ENCODE peak calls at places on chromosomes 5 and 9, in five cellular contexts. One of them, this sample, is unnamed.
A peak's percentile ranks its signal among the peaks of the same experiment; 100 is the strongest.

GRCh38 chr9:5510360-5510931 is at the start of gene PDCD1LG2:
- DNase-seq in psoas muscle: no peak
- DNase-seq in PC-9: no peak
- DNase-seq in neural progenitor cell: no peak
- DNase-seq in CD8-positive, alpha-beta T cell: no peak
- DNase-seq in this sample: no peak

GRCh38 chr5:129904102-129904666 is at the start of gene CHSY3:
- DNase-seq in neural progenitor cell: peak; percentile 91
- DNase-seq in CD8-positive, alpha-beta T cell: no peak
- DNase-seq in PC-9: peak; percentile 82
- DNase-seq in psoas muscle: peak; percentile 92
- DNase-seq in this sample: peak; percentile 80

GRCh38 chr5:122498163-122498562 is 186.1 kb downstream of the SNCAIP start:
- DNase-seq in PC-9: no peak
- DNase-seq in neural progenitor cell: peak; percentile 63
- DNase-seq in CD8-positive, alpha-beta T cell: no peak
- DNase-seq in psoas muscle: no peak
- DNase-seq in this sample: no peak

GRCh38 chr9:136943291-136944093 is 1.0 kb downstream of the FBXW5 start:
- DNase-seq in psoas muscle: peak; percentile 74
- DNase-seq in PC-9: peak; percentile 51
- DNase-seq in neural progenitor cell: peak; percentile 67
- DNase-seq in CD8-positive, alpha-beta T cell: no peak
- DNase-seq in this sample: peak; percentile 55

GRCh38 chr5:65327582-65327981 is 154.1 kb downstream of the ADAMTS6 start:
- DNase-seq in PC-9: no peak
- DNase-seq in neural progenitor cell: no peak
- DNase-seq in CD8-positive, alpha-beta T cell: no peak
- DNase-seq in psoas muscle: no peak
- DNase-seq in this sample: no peak

GRCh38 chr9:83299556-83299955 is 236.6 kb upstream of the RASEF start:
- DNase-seq in psoas muscle: no peak
- DNase-seq in CD8-positive, alpha-beta T cell: no peak
- DNase-seq in neural progenitor cell: peak; percentile 4
- DNase-seq in PC-9: peak; percentile 51
- DNase-seq in this sample: no peak

GRCh38 chr9:91555132-91555531 is 131.5 kb upstream of the NFIL3 start:
- DNase-seq in neural progenitor cell: no peak
- DNase-seq in CD8-positive, alpha-beta T cell: no peak
- DNase-seq in psoas muscle: no peak
- DNase-seq in PC-9: no peak
- DNase-seq in this sample: no peak

GRCh38 chr5:65121880-65122436 is 353.2 kb downstream of the CWC27 start:
- DNase-seq in neural progenitor cell: no peak
- DNase-seq in psoas muscle: no peak
- DNase-seq in PC-9: no peak
- DNase-seq in CD8-positive, alpha-beta T cell: no peak
- DNase-seq in this sample: no peak

GRCh38 chr5:128470663-128471062 is 67.4 kb downstream of the FBN2 start:
- DNase-seq in CD8-positive, alpha-beta T cell: no peak
- DNase-seq in PC-9: no peak
- DNase-seq in psoas muscle: no peak
- DNase-seq in neural progenitor cell: no peak
- DNase-seq in this sample: no peak

GRCh38 chr5:180332051-180332517 is 21.1 kb downstream of the GFPT2 start:
- DNase-seq in psoas muscle: no peak
- DNase-seq in CD8-positive, alpha-beta T cell: no peak
- DNase-seq in neural progenitor cell: peak; percentile 80
- DNase-seq in PC-9: peak; percentile 60
- DNase-seq in this sample: no peak

GRCh38 chr5:137752873-137753226 is 1.3 kb downstream of the HNRNPA0 start:
- DNase-seq in neural progenitor cell: no peak
- DNase-seq in psoas muscle: no peak
- DNase-seq in CD8-positive, alpha-beta T cell: peak; percentile 24
- DNase-seq in PC-9: peak; percentile 21
- DNase-seq in this sample: no peak

GRCh38 chr5:158020555-158021418 is 161.8 kb upstream of the CLINT1 start:
- DNase-seq in CD8-positive, alpha-beta T cell: no peak
- DNase-seq in PC-9: no peak
- DNase-seq in psoas muscle: no peak
- DNase-seq in neural progenitor cell: peak; percentile 7
- DNase-seq in this sample: no peak

GRCh38 chr9:2876320-2876719 is 32.4 kb upstream of the PUM3 start:
- DNase-seq in CD8-positive, alpha-beta T cell: no peak
- DNase-seq in neural progenitor cell: no peak
- DNase-seq in PC-9: no peak
- DNase-seq in psoas muscle: no peak
- DNase-seq in this sample: no peak

GRCh38 chr9:129834489-129835127 is 467 bp downstream of the C9orf78 start:
- DNase-seq in neural progenitor cell: peak; percentile 15
- DNase-seq in PC-9: peak; percentile 7
- DNase-seq in psoas muscle: no peak
- DNase-seq in CD8-positive, alpha-beta T cell: peak; percentile 55
- DNase-seq in this sample: peak; percentile 37

GRCh38 chr5:15326932-15327331 is 173.0 kb upstream of the FBXL7 start:
- DNase-seq in PC-9: no peak
- DNase-seq in psoas muscle: no peak
- DNase-seq in neural progenitor cell: no peak
- DNase-seq in CD8-positive, alpha-beta T cell: no peak
- DNase-seq in this sample: no peak

GRCh38 chr5:96968614-96969013 is 32.7 kb downstream of the LNPEP start:
- DNase-seq in CD8-positive, alpha-beta T cell: no peak
- DNase-seq in neural progenitor cell: no peak
- DNase-seq in psoas muscle: no peak
- DNase-seq in PC-9: no peak
- DNase-seq in this sample: no peak

GRCh38 chr9:88197016-88197415 is 58.7 kb upstream of the SPATA31C2 start:
- DNase-seq in PC-9: peak; percentile 37
- DNase-seq in psoas muscle: no peak
- DNase-seq in neural progenitor cell: no peak
- DNase-seq in CD8-positive, alpha-beta T cell: no peak
- DNase-seq in this sample: peak; percentile 26

GRCh38 chr9:95570150-95570549 is 53.4 kb upstream of the PTCH1 start:
- DNase-seq in neural progenitor cell: no peak
- DNase-seq in psoas muscle: no peak
- DNase-seq in CD8-positive, alpha-beta T cell: no peak
- DNase-seq in PC-9: no peak
- DNase-seq in this sample: no peak

GRCh38 chr5:151174612-151175101 is 17.1 kb upstream of the ANXA6 start:
- DNase-seq in CD8-positive, alpha-beta T cell: no peak
- DNase-seq in neural progenitor cell: no peak
- DNase-seq in PC-9: no peak
- DNase-seq in psoas muscle: peak; percentile 75
- DNase-seq in this sample: no peak

GRCh38 chr5:155148694-155149093 is 135.1 kb downstream of the KIF4B start:
- DNase-seq in CD8-positive, alpha-beta T cell: no peak
- DNase-seq in psoas muscle: no peak
- DNase-seq in neural progenitor cell: no peak
- DNase-seq in PC-9: no peak
- DNase-seq in this sample: no peak

GRCh38 chr9:70987986-70988385 is 133.4 kb downstream of the TRPM3 start:
- DNase-seq in psoas muscle: no peak
- DNase-seq in PC-9: no peak
- DNase-seq in CD8-positive, alpha-beta T cell: no peak
- DNase-seq in neural progenitor cell: no peak
- DNase-seq in this sample: no peak

GRCh38 chr9:131024978-131025868 is 16.2 kb downstream of the LAMC3 start:
- DNase-seq in PC-9: peak; percentile 21
- DNase-seq in psoas muscle: peak; percentile 11
- DNase-seq in neural progenitor cell: no peak
- DNase-seq in CD8-positive, alpha-beta T cell: no peak
- DNase-seq in this sample: no peak

GRCh38 chr5:144864113-144864512 is 693.4 kb downstream of the KCTD16 start:
- DNase-seq in CD8-positive, alpha-beta T cell: no peak
- DNase-seq in neural progenitor cell: no peak
- DNase-seq in psoas muscle: no peak
- DNase-seq in PC-9: no peak
- DNase-seq in this sample: peak; percentile 32

GRCh38 chr5:143934821-143935220 is 122.9 kb downstream of the HMHB1 start:
- DNase-seq in CD8-positive, alpha-beta T cell: no peak
- DNase-seq in neural progenitor cell: no peak
- DNase-seq in psoas muscle: no peak
- DNase-seq in PC-9: no peak
- DNase-seq in this sample: no peak

GRCh38 chr5:87188411-87188810 is 79.3 kb upstream of the RASA1 start:
- DNase-seq in psoas muscle: no peak
- DNase-seq in PC-9: no peak
- DNase-seq in CD8-positive, alpha-beta T cell: no peak
- DNase-seq in neural progenitor cell: no peak
- DNase-seq in this sample: no peak

GRCh38 chr5:87182622-87183021 is 85.1 kb upstream of the RASA1 start:
- DNase-seq in PC-9: no peak
- DNase-seq in psoas muscle: no peak
- DNase-seq in CD8-positive, alpha-beta T cell: no peak
- DNase-seq in neural progenitor cell: no peak
- DNase-seq in this sample: no peak

GRCh38 chr5:87184544-87184943 is 83.1 kb upstream of the RASA1 start:
- DNase-seq in CD8-positive, alpha-beta T cell: no peak
- DNase-seq in neural progenitor cell: no peak
- DNase-seq in psoas muscle: no peak
- DNase-seq in PC-9: no peak
- DNase-seq in this sample: no peak

GRCh38 chr5:87190041-87190440 is 77.6 kb upstream of the RASA1 start:
- DNase-seq in PC-9: no peak
- DNase-seq in CD8-positive, alpha-beta T cell: no peak
- DNase-seq in psoas muscle: no peak
- DNase-seq in neural progenitor cell: no peak
- DNase-seq in this sample: no peak

DNA sequence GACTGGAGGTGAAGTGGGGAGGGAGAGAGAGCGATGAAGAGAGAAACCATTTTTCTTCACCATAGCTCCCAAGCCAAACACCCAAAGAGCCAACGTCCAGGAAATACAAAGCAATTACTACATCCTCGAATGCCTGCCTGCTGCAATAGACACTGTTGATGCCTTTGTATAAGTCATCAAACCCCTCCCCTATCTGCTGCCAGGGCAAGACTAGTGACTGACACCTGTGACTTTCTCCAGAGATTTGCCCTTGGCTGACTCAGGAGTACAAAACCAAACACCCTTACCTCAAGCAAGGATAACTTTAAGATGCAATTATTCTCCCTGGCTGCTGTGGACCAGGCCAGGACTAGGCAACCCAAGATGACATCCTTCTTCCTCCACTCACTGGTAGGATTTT is 81.8 kb upstream of the RASA1 start:
- DNase-seq in psoas muscle: no peak
- DNase-seq in PC-9: no peak
- DNase-seq in CD8-positive, alpha-beta T cell: no peak
- DNase-seq in neural progenitor cell: peak; percentile 5
- DNase-seq in this sample: no peak
- H3K4me1 ChIP-seq in psoas muscle: no peaks in the 10 kb centered on the region
- H3K4me1 ChIP-seq in PC-9: peaks cover 7% of the 10 kb centered on the region
- H3K4me1 ChIP-seq in CD8-positive, alpha-beta T cell: no peaks in the 10 kb centered on the region
- H3K4me1 ChIP-seq in neural progenitor cell: no peaks in the 10 kb centered on the region
- H3K4me1 ChIP-seq in this sample: no peaks in the 10 kb centered on the region

DNA sequence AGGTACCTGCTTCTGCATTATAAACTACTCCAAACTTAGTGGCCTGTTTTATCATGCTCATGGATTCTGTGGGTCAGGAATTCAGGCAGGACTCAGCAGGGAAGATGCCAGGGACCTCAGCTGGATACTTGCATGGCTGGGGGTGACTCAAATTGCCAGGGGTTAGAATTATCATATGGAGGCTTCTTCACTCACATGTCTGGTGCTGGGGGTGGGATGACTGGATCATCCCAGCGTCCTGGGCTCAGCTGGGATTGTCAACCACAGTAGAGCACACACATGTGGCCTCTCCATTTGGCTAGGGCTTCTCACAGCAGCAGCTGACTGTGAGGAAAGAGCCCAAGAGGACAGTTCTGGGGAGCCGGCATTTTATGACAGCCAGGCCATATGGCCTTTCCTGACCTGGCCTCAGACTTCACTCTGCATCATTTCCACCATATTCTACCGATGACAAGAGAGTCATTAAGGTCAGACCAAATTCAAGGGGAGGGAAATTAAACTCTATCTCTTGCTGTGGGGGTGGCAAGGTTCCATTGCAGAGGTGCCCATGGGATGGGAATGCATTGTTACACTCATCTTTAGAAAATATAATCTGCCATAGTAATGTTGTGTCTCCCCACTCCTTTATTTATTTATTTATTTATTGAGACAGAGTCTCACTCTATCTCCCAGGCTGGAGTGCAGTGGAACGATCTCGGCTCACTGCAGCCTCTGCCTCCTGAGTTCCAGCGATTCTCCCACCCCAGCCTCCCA is 5.3 kb upstream of the GRK6 start:
- DNase-seq in psoas muscle: no peak
- DNase-seq in neural progenitor cell: no peak
- DNase-seq in CD8-positive, alpha-beta T cell: no peak
- DNase-seq in PC-9: no peak
- DNase-seq in this sample: no peak
- H3K4me3 ChIP-seq in psoas muscle: no peak overlapping the region
- H3K4me3 ChIP-seq in neural progenitor cell: no peak overlapping the region
- H3K4me3 ChIP-seq in CD8-positive, alpha-beta T cell: no peak overlapping the region
- H3K4me3 ChIP-seq in PC-9: no peak overlapping the region
- H3K4me3 ChIP-seq in this sample: no peak overlapping the region

GRCh38 chr5:170338933-170339779 is 41.6 kb upstream of the LCP2 start:
- DNase-seq in psoas muscle: no peak
- DNase-seq in PC-9: no peak
- DNase-seq in neural progenitor cell: no peak
- DNase-seq in CD8-positive, alpha-beta T cell: peak; percentile 70
- DNase-seq in this sample: peak; percentile 38
- TF ChIP-seq CTCF in psoas muscle: peak; percentile 24
- TF ChIP-seq CTCF in PC-9: peak; percentile 49
- TF ChIP-seq CTCF in neural progenitor cell: peak; percentile 50
- TF ChIP-seq CTCF in CD8-positive, alpha-beta T cell: peak; percentile 68
- TF ChIP-seq CTCF in this sample: no peak

DNA sequence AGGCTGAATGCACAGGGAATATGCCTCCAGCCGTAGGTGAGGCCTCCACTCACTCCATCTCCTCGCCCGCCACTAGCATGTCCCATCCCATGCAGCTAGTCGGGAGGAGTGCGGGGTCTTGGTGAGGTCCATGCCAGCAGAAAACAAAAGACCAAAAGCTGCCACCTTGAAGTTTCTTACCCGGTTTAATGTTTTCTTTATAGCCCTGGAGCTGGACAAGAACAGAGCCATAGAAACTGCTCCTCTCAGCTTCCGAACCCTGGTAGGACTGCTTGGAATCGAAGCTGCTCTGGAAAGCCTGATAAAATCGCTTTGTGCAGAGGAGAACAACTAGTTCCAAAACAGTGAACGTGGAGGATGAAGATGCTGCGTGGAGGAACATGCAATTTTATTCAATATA is 57.1 kb downstream of the IPPK start:
- DNase-seq in PC-9: no peak
- DNase-seq in psoas muscle: no peak
- DNase-seq in CD8-positive, alpha-beta T cell: no peak
- DNase-seq in neural progenitor cell: no peak
- DNase-seq in this sample: no peak
- H3K4me1 ChIP-seq in PC-9: no peaks in the 10 kb centered on the region
- H3K4me1 ChIP-seq in psoas muscle: no peaks in the 10 kb centered on the region
- H3K4me1 ChIP-seq in CD8-positive, alpha-beta T cell: no peaks in the 10 kb centered on the region
- H3K4me1 ChIP-seq in neural progenitor cell: peaks cover 17% of the 10 kb centered on the region
- H3K4me1 ChIP-seq in this sample: no peaks in the 10 kb centered on the region

This sample was measured in mucosa of descending colon.